ENCODE peak calls at places on chromosomes 2 and 18, in eight cellular contexts. One of them, this sample, is unnamed.

GRCh38 chr18:21949326-21950015 is 208.9 kb downstream of the MIB1 start:
- DNase-seq in colonic mucosa: peak; percentile 36
- DNase-seq in NCI-H774: no peak
- DNase-seq in endodermal cell: no peak
- DNase-seq in GM23338: no peak
- DNase-seq in GM12891: no peak
- DNase-seq in suprapubic skin: no peak
- DNase-seq in T-helper 1 cell: no peak
- DNase-seq in this sample: no peak

GRCh38 chr2:231199219-231199618 is 788 bp downstream of the ARMC9 start:
- DNase-seq in colonic mucosa: peak; percentile 31
- DNase-seq in NCI-H774: no peak
- DNase-seq in endodermal cell: no peak
- DNase-seq in GM23338: no peak
- DNase-seq in GM12891: no peak
- DNase-seq in suprapubic skin: no peak
- DNase-seq in T-helper 1 cell: no peak
- DNase-seq in this sample: no peak

GRCh38 chr2:238398577-238398976 is 28.1 kb upstream of the ASB1 start:
- DNase-seq in colonic mucosa: no peak
- DNase-seq in NCI-H774: no peak
- DNase-seq in endodermal cell: no peak
- DNase-seq in GM23338: no peak
- DNase-seq in GM12891: no peak
- DNase-seq in suprapubic skin: no peak
- DNase-seq in T-helper 1 cell: no peak
- DNase-seq in this sample: no peak

GRCh38 chr2:226799976-226800940 is 638 bp upstream of the IRS1 start:
- DNase-seq in colonic mucosa: peak; percentile 56
- DNase-seq in NCI-H774: no peak
- DNase-seq in endodermal cell: peak; percentile 73
- DNase-seq in GM23338: peak; percentile 38
- DNase-seq in GM12891: no peak
- DNase-seq in suprapubic skin: peak; percentile 81
- DNase-seq in T-helper 1 cell: no peak
- DNase-seq in this sample: peak; percentile 47

GRCh38 chr2:237996041-237996593 is 29.3 kb downstream of the UBE2F start:
- DNase-seq in colonic mucosa: no peak
- DNase-seq in NCI-H774: no peak
- DNase-seq in endodermal cell: no peak
- DNase-seq in GM23338: no peak
- DNase-seq in GM12891: no peak
- DNase-seq in suprapubic skin: no peak
- DNase-seq in T-helper 1 cell: no peak
- DNase-seq in this sample: no peak

GRCh38 chr18:35974181-35974580 is 1.7 kb downstream of the RMP24 start:
- DNase-seq in colonic mucosa: no peak
- DNase-seq in NCI-H774: no peak
- DNase-seq in endodermal cell: no peak
- DNase-seq in GM23338: no peak
- DNase-seq in GM12891: no peak
- DNase-seq in suprapubic skin: no peak
- DNase-seq in T-helper 1 cell: no peak
- DNase-seq in this sample: no peak

GRCh38 chr18:3538954-3539617 is 89.1 kb downstream of the TGIF1 start:
- DNase-seq in colonic mucosa: no peak
- DNase-seq in NCI-H774: no peak
- DNase-seq in endodermal cell: no peak
- DNase-seq in GM23338: no peak
- DNase-seq in GM12891: no peak
- DNase-seq in suprapubic skin: no peak
- DNase-seq in T-helper 1 cell: no peak
- DNase-seq in this sample: no peak

GRCh38 chr18:7146067-7146466 is 28.5 kb upstream of the LAMA1 start:
- DNase-seq in colonic mucosa: no peak
- DNase-seq in NCI-H774: no peak
- DNase-seq in endodermal cell: no peak
- DNase-seq in GM23338: no peak
- DNase-seq in GM12891: no peak
- DNase-seq in suprapubic skin: no peak
- DNase-seq in T-helper 1 cell: no peak
- DNase-seq in this sample: no peak

GRCh38 chr18:62164855-62165487 is 21.9 kb downstream of the PIGN start:
- DNase-seq in colonic mucosa: no peak
- DNase-seq in NCI-H774: no peak
- DNase-seq in endodermal cell: peak; percentile 56
- DNase-seq in GM23338: peak; percentile 59
- DNase-seq in GM12891: no peak
- DNase-seq in suprapubic skin: no peak
- DNase-seq in T-helper 1 cell: no peak
- DNase-seq in this sample: peak; percentile 14

GRCh38 chr2:29844713-29845320 is 76.6 kb downstream of the ALK start:
- DNase-seq in colonic mucosa: no peak
- DNase-seq in NCI-H774: no peak
- DNase-seq in endodermal cell: no peak
- DNase-seq in GM23338: no peak
- DNase-seq in GM12891: no peak
- DNase-seq in suprapubic skin: no peak
- DNase-seq in T-helper 1 cell: no peak
- DNase-seq in this sample: no peak

This sample was measured in ELF-1.